ENCODE peak calls at places on chromosomes 7 and 10, in six cellular contexts. W is HepG2, H is GM12878, J is GM12891, E is K562, T is H1. N is an unnamed sample.

GRCh38 chr7:147903871-147904576 is 686.5 kb upstream of the C7orf33 start:
- DNase-seq in E (no peak), J (no peak), H (no peak), W (no peak), T (no peak), N (no peak)

GRCh38 chr10:43943119-43943824 is 294.6 kb upstream of the ZNF32 start:
- DNase-seq in W (no peak), T (no peak), H (no peak), J (no peak), E (no peak), N (no peak)

GRCh38 chr10:101682172-101682825 is 12.7 kb downstream of the FBXW4 start:
- DNase-seq in T (no peak), H (no peak), J (no peak), E (no peak), W (no peak), N (no peak)

GRCh38 chr7:125857606-125858005 is 928.0 kb upstream of the POT1 start:
- DNase-seq in J (no peak), T (no peak), E (no peak), H (no peak), W (no peak), N (no peak)

GRCh38 chr7:104883248-104883717 is 130.7 kb upstream of the KMT2E start:
- DNase-seq in H (no peak), E (no peak), W (no peak), J (no peak), T (no peak), N (no peak)

GRCh38 chr7:94177441-94177840 is 173.3 kb upstream of the BET1 start:
- DNase-seq in J (no peak), T (no peak), H (no peak), E (no peak), W (no peak), N (no peak)

GRCh38 chr10:61900829-61901783 is at the start of gene ARID5B:
- DNase-seq in E (peak; percentile 78), T (peak; percentile 48), H (no peak), W (peak; percentile 68), J (no peak), N (no peak)

GRCh38 chr7:128155100-128155763 is 85.8 kb upstream of the LEP start:
- DNase-seq in W (no peak), J (no peak), T (no peak), E (peak; percentile 43), H (no peak), N (no peak)

GRCh38 chr7:20033621-20034200 is 183.5 kb downstream of the MACC1 start:
- DNase-seq in T (no peak), E (no peak), W (no peak), H (no peak), J (no peak), N (no peak)

GRCh38 chr10:78862328-78862640 is 206.5 kb upstream of the ZMIZ1 start:
- DNase-seq in T (no peak), J (no peak), E (no peak), W (no peak), H (no peak), N (no peak)

GRCh38 chr10:52436664-52437063 is 122.6 kb downstream of the DKK1 start:
- DNase-seq in W (no peak), E (no peak), H (no peak), J (no peak), T (no peak), N (no peak)

GRCh38 chr10:86651021-86651471 is 3.3 kb upstream of the OPN4 start:
- DNase-seq in J (no peak), T (peak; percentile 43), E (no peak), W (no peak), H (no peak), N (peak; percentile 6)

GRCh38 chr7:96304573-96304972 is 17.3 kb downstream of the SLC25A13 start:
- DNase-seq in W (no peak), E (no peak), J (no peak), T (no peak), H (no peak), N (no peak)

GRCh38 chr10:123855013-123855684 is 36.5 kb downstream of the CPXM2 start:
- DNase-seq in J (no peak), E (no peak), H (no peak), T (peak; percentile 30), W (no peak), N (no peak)

GRCh38 chr10:87740232-87740631 is 77.8 kb downstream of the ATAD1 start:
- DNase-seq in H (no peak), T (no peak), W (peak; percentile 44), E (no peak), J (no peak), N (no peak)

DNA sequence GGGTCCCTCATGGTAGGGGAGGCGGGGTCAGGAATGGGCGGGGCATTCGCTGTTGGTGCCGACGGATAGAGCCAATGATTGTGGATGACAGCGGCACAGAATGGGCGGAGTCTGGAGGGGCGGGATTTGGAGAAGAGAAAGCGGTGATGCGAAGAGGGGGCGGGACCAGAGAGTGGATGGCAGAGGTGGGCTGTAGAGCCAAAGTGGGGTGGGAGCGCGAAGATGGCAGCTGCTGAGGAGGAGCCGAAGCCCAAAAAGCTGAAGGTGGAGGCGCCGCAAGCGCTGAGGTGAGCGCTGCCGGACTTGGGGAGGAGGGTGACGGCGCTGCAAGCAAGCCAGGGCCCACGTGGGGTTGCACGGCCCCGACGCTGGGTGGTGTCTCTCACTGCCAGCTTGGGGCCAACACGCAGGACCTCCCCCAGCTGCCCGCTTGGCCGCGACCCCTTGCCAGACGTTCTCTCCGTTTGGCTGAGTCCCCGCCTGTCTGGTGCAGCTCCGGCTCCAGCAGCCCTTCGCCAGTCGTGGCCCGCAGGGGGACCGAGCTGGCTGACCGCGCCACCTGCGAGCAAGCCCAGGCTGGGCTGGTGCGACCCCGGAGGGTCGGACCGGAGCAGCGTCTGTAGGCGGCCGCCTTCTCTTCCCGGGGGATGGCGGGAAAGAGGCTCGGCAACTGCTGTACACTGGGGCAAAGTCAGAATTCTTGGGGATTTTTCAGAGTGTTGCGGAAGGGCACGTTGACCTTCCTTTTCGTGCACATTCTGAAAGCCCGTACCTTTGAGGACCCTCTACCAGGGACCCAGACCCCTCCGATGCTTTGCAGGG is at the start of gene ADK:
- DNase-seq in T (peak; percentile 100), J (peak; percentile 87), W (peak; percentile 96), H (no peak), E (peak; percentile 100), N (peak; percentile 84)
- TF ChIP-seq POLR2A in T (peak; percentile 95), J (peak; percentile 75), W (peak; percentile 91), H (peak; percentile 84), E (peak; percentile 87), N (peak; percentile 78)

GRCh38 chr10:127908106-127908957 is 1.4 kb downstream of the PTPRE start:
- DNase-seq in W (peak; percentile 23), E (no peak), J (no peak), H (no peak), T (no peak), N (no peak)
- TF ChIP-seq TAF1 in W (no peak), E (no peak), J (no peak), H (no peak), T (no peak), N (no peak)

GRCh38 chr7:130895006-130895750 is 161.2 kb upstream of the KLF14 start:
- DNase-seq in W (no peak), J (no peak), T (no peak), H (no peak), E (no peak), N (no peak)
- TF ChIP-seq POLR2A in W (no peak), J (peak; percentile 12), T (no peak), H (no peak), E (no peak), N (no peak)

GRCh38 chr10:75294031-75294437 is 58.3 kb upstream of the COMTD1 start:
- DNase-seq in T (no peak), W (no peak), J (no peak), H (no peak), E (no peak), N (no peak)

GRCh38 chr10:75294518-75294865 is 58.7 kb upstream of the COMTD1 start:
- DNase-seq in W (no peak), T (peak; percentile 55), H (no peak), J (no peak), E (no peak), N (no peak)

GRCh38 chr10:75297021-75297599 is 61.4 kb upstream of the COMTD1 start:
- DNase-seq in T (no peak), W (no peak), J (no peak), E (no peak), H (no peak), N (no peak)

GRCh38 chr10:75294866-75295692 is 59.3 kb upstream of the COMTD1 start:
- DNase-seq in J (peak; percentile 53), E (peak; percentile 82), T (peak; percentile 67), H (no peak), W (peak; percentile 87), N (peak; percentile 39)

DNA sequence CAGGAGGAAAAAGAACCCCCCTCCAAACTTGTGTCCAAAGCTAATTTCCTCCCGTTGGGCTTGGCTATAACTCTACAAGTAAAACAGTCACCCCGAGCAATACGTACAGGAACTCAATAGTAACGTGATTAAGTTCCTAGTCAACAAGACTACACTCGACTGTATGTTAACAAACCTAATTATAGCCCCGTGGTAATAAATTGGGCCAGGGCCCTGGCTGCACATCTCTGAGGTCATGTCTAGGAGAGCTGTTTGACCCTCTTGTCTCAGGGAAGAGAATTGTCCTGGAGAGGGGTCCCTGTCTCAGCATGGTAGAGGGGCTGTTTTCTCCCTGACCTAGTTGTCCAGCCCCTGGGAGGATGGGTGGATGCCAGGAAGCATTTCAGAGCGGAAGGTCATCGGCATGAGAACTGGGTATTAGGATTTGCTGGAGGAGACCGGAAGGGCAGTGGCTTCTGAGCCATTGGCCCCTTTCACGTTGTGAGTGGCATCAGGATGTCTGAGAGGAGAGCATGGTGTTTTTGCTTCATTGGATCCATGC is 60.2 kb upstream of the COMTD1 start:
- DNase-seq in W (no peak), J (no peak), E (no peak), T (no peak), H (no peak), N (no peak)
- TF ChIP-seq TAF1 in W (no peak), J (no peak), E (no peak), T (no peak), H (no peak), N (no peak)

GRCh38 chr7:101363734-101364374 is 1.2 kb downstream of the COL26A1 start:
- DNase-seq in T (peak; percentile 89), H (no peak), J (peak; percentile 83), E (peak; percentile 76), W (peak; percentile 55), N (peak; percentile 86)
- TF ChIP-seq POLR2A in T (peak; percentile 73), H (no peak), J (no peak), E (no peak), W (no peak), N (no peak)

GRCh38 chr7:13751771-13752170 is 237.7 kb downstream of the ETV1 start:
- DNase-seq in W (no peak), H (no peak), T (no peak), J (no peak), E (no peak), N (no peak)

GRCh38 chr7:13749666-13750065 is 239.8 kb downstream of the ETV1 start:
- DNase-seq in H (no peak), W (no peak), T (no peak), J (no peak), E (no peak), N (no peak)

GRCh38 chr7:13745530-13745929 is 243.9 kb downstream of the ETV1 start:
- DNase-seq in T (no peak), H (no peak), W (no peak), E (no peak), J (no peak), N (no peak)

DNA sequence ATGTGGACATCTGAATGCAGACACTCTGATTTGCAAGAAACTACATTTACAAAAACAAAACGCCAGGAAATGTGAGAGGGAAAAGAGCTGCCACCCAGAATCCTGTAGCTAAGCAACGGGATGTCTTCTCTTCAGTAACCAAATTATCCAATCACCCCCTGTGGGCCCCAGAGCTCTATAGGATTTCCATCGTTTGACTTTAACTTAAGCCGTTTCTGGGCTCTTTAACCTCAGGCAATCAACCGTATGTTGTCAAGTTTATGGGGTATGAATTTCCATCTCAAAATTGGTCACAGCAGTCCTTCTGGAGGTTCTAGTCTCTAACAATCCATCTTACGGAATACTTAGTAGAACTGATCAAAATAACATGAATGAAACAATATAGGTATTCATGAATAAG is 240.4 kb downstream of the ETV1 start:
- DNase-seq in T (no peak), J (no peak), E (no peak), H (no peak), W (no peak), N (no peak)
- TF ChIP-seq TAF1 in T (no peak), J (no peak), E (no peak), H (no peak), W (no peak), N (no peak)